ENCODE peak calls at places on chromosomes 3 and 15, in five cellular contexts. J is SK-N-SH, H is H1, I is HepG2, F is HCT116. R is an unnamed sample.

GRCh38 chr3:156687023-156687422 is 12.6 kb downstream of the TIPARP start:
- DNase-seq in J (no peak), H (no peak), I (no peak), F (no peak), R (no peak)

GRCh38 chr15:78303729-78304486 is 4.5 kb upstream of the SKIC8 start:
- DNase-seq in J (no peak), H (no peak), I (no peak), F (no peak), R (peak; percentile 15)

GRCh38 chr15:64180235-64180824 is 17.5 kb upstream of the PPIB start:
- DNase-seq in J (peak; percentile 53), H (no peak), I (no peak), F (no peak), R (no peak)

GRCh38 chr3:54353547-54354339 is 231.4 kb downstream of the CACNA2D3 start:
- DNase-seq in J (no peak), H (no peak), I (no peak), F (no peak), R (peak; percentile 74)

GRCh38 chr15:55526559-55527036 is 18.6 kb upstream of the DNAAF4 start:
- DNase-seq in J (peak; percentile 51), H (no peak), I (peak; percentile 63), F (peak; percentile 32), R (peak; percentile 60)

GRCh38 chr15:57322602-57323250 is 53.6 kb upstream of the CGNL1 start:
- DNase-seq in J (no peak), H (no peak), I (no peak), F (no peak), R (no peak)

GRCh38 chr3:188037116-188037718 is 116.7 kb upstream of the LPP start:
- DNase-seq in J (no peak), H (no peak), I (peak; percentile 83), F (peak; percentile 28), R (no peak)

GRCh38 chr3:152834354-152835310 is at the start of gene P2RY1:
- DNase-seq in J (peak; percentile 70), H (peak; percentile 69), I (no peak), F (peak; percentile 40), R (no peak)

GRCh38 chr3:122100591-122101491 is 45.7 kb downstream of the CD86 start:
- DNase-seq in J (no peak), H (no peak), I (no peak), F (no peak), R (peak; percentile 6)

GRCh38 chr3:111691293-111691909 is 96.3 kb upstream of the ZBED2 start:
- DNase-seq in J (peak; percentile 47), H (no peak), I (peak; percentile 51), F (no peak), R (peak; percentile 71)

GRCh38 chr15:36887214-36888017 is 212.9 kb downstream of the MEIS2 start:
- DNase-seq in J (no peak), H (no peak), I (no peak), F (no peak), R (no peak)

GRCh38 chr3:60399861-60400845 is 851.1 kb downstream of the FHIT start:
- DNase-seq in J (no peak), H (no peak), I (no peak), F (no peak), R (no peak)

GRCh38 chr3:128054363-128054762 is 2.1 kb downstream of the SEC61A1 start:
- DNase-seq in J (no peak), H (no peak), I (no peak), F (no peak), R (no peak)

GRCh38 chr15:101675015-101675414 is 22.8 kb upstream of the TM2D3 start:
- DNase-seq in J (no peak), H (no peak), I (no peak), F (no peak), R (no peak)

GRCh38 chr15:62118446-62118964 is 46.6 kb downstream of the C2CD4B start:
- DNase-seq in J (no peak), H (no peak), I (no peak), F (no peak), R (no peak)

GRCh38 chr3:134054881-134055280 is 25.2 kb upstream of the SLCO2A1 start:
- DNase-seq in J (no peak), H (no peak), I (no peak), F (no peak), R (no peak)

GRCh38 chr15:75508741-75509532 is 57.4 kb upstream of the SIN3A start:
- DNase-seq in J (peak; percentile 40), H (no peak), I (peak; percentile 23), F (peak; percentile 32), R (peak; percentile 45)

GRCh38 chr3:45081506-45081905 is 55.4 kb downstream of the CLEC3B start:
- DNase-seq in J (no peak), H (no peak), I (no peak), F (no peak), R (no peak)

GRCh38 chr3:45079715-45080114 is 53.6 kb downstream of the CLEC3B start:
- DNase-seq in J (no peak), H (no peak), I (no peak), F (no peak), R (no peak)

GRCh38 chr3:45075821-45076625 is 49.9 kb downstream of the CLEC3B start:
- DNase-seq in J (no peak), H (no peak), I (no peak), F (no peak), R (no peak)

GRCh38 chr3:45080824-45081223 is 54.7 kb downstream of the CLEC3B start:
- DNase-seq in J (no peak), H (no peak), I (no peak), F (no peak), R (no peak)

GRCh38 chr3:45078910-45079522 is 52.9 kb downstream of the CLEC3B start:
- DNase-seq in J (no peak), H (no peak), I (no peak), F (peak; percentile 59), R (no peak)
- TF ChIP-seq JUND in J (no peak), H (no peak), I (no peak), F (no peak), R (no peak)

GRCh38 chr3:48189321-48189720 is 1.1 kb upstream of the CDC25A start:
- DNase-seq in J (no peak), H (no peak), I (no peak), F (no peak), R (no peak)

GRCh38 chr3:48190911-48191310 is 2.7 kb upstream of the CDC25A start:
- DNase-seq in J (no peak), H (no peak), I (peak; percentile 70), F (no peak), R (no peak)

GRCh38 chr3:48199117-48199516 is 10.9 kb upstream of the CDC25A start:
- DNase-seq in J (no peak), H (no peak), I (no peak), F (no peak), R (no peak)

GRCh38 chr3:48194446-48195071 is 6.3 kb upstream of the CDC25A start:
- DNase-seq in J (peak; percentile 82), H (peak; percentile 23), I (peak; percentile 68), F (peak; percentile 48), R (peak; percentile 54)
- TF ChIP-seq JUND in J (no peak), H (no peak), I (no peak), F (no peak), R (no peak)

GRCh38 chr15:31328999-31329639 is 2.5 kb downstream of the KLF13 start:
- DNase-seq in J (peak; percentile 33), H (no peak), I (no peak), F (no peak), R (no peak)

GRCh38 chr15:31328425-31328998 is 1.9 kb downstream of the KLF13 start:
- DNase-seq in J (peak; percentile 72), H (no peak), I (no peak), F (no peak), R (peak; percentile 34)

GRCh38 chr15:31325976-31326728 is 483 bp upstream of the KLF13 start:
- DNase-seq in J (peak; percentile 99), H (peak; percentile 90), I (peak; percentile 89), F (peak; percentile 91), R (peak; percentile 98)

GRCh38 chr15:31326729-31327673 is at the start of gene KLF13:
- DNase-seq in J (peak; percentile 82), H (no peak), I (no peak), F (no peak), R (no peak)

DNA sequence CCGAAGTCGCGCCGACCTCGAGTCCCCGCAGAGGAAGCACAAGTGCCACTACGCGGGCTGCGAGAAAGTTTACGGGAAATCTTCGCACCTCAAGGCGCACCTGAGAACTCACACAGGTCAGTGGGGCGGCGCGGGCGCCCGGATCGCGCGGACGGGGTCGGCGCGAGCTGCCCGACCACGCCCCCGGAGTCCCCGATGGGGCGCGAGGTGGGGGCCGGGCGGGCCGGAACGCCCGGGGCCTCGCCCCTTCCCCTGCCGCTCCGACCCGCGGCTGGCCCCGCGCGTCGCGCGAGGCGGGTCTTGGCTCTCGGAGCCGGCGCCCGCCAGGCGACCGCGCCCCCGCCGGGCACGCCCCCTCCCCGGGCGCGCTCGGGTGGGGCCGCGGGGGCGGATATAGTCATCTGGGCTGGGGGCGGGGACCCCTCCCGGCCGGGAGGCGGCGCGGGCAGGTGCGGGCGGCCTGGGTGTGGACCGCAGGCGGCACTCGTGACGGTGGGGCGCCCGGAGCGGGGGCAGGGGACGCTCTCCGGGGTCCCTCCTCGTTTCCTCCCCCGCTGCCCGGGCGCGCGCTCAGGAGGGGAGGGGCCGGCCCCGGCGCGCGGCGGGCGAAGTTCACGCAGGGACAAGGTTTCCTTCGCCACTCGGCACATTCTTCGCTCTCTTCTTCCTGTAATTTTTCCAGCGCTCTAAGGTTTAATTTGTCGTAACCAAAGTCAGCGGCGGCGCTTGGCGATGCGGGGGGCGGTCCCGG is 1.2 kb downstream of the KLF13 start:
- DNase-seq in J (peak; percentile 81), H (no peak), I (peak; percentile 21), F (no peak), R (peak; percentile 52)
- TF ChIP-seq JUND in J (no peak), H (no peak), I (no peak), F (no peak), R (no peak)

GRCh38 chr3:115792206-115792955 is 169.1 kb downstream of the GAP43 start:
- DNase-seq in J (no peak), H (no peak), I (peak; percentile 95), F (no peak), R (no peak)

GRCh38 chr3:115787818-115788217 is 164.5 kb downstream of the GAP43 start:
- DNase-seq in J (no peak), H (no peak), I (no peak), F (no peak), R (no peak)

GRCh38 chr3:115788921-115789470 is 165.7 kb downstream of the GAP43 start:
- DNase-seq in J (no peak), H (no peak), I (peak; percentile 48), F (peak; percentile 57), R (no peak)

GRCh38 chr3:115790759-115791158 is 167.4 kb downstream of the GAP43 start:
- DNase-seq in J (peak; percentile 42), H (peak; percentile 7), I (peak; percentile 84), F (peak; percentile 94), R (no peak)

GRCh38 chr3:115789480-115789879 is 166.2 kb downstream of the GAP43 start:
- DNase-seq in J (no peak), H (no peak), I (no peak), F (no peak), R (no peak)
- TF ChIP-seq JUND in J (no peak), H (no peak), I (no peak), F (no peak), R (no peak)

DNA sequence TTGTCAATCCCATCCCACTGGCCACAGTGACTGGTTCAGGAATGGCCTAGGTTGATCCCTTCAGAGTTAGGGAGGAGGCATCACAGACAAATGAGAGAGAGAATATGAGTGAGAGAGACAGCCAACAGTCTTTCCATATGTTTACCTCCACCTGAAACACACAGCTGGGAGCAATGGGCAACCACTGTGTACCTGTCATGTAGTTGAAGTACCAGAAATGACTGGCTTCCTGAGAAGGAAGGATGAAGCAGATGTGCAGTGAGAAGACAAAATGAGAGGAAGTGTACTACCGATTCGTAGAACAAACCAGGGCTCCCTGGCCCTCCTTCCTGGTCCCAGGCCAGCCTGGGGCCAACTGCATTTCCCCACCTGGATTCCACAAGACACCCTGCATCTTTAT is 27.4 kb downstream of the SRGAP3 start:
- DNase-seq in J (no peak), H (no peak), I (no peak), F (no peak), R (no peak)
- TF ChIP-seq JUND in J (no peak), H (no peak), I (no peak), F (no peak), R (no peak)